ENCODE peak calls at places on chromosomes 11 and 22, in seven cellular contexts. F, R, D, I, O, K and L are unnamed samples.

GRCh38 chr11:65224939-65225283 is 36.9 kb upstream of the POLA2 start:
- DNase-seq in F (no peak), R (peak), D (peak), I (peak), O (peak), K (no peak), L (peak)

GRCh38 chr11:88695701-88696414 is 358.3 kb upstream of the CTSC start:
- DNase-seq in F (no peak), R (no peak), D (no peak), I (no peak), O (no peak), K (no peak), L (no peak)

GRCh38 chr22:45053571-45053970 is 43.8 kb upstream of the PHF21B start:
- DNase-seq in F (no peak), R (no peak), D (no peak), I (no peak), O (no peak), K (no peak), L (no peak)

GRCh38 chr22:43134553-43134952 is 8.6 kb downstream of the MCAT start:
- DNase-seq in F (no peak), R (no peak), D (no peak), I (no peak), O (no peak), K (no peak), L (no peak)

GRCh38 chr22:27476729-27477128 is 324.8 kb downstream of the MN1 start:
- DNase-seq in F (no peak), R (no peak), D (peak), I (no peak), O (no peak), K (no peak), L (peak)

GRCh38 chr11:6475936-6476335 is 2.2 kb upstream of the TRIM3 start:
- DNase-seq in F (no peak), R (no peak), D (no peak), I (no peak), O (no peak), K (no peak), L (peak)

GRCh38 chr11:61446211-61446651 is 16.3 kb downstream of the SDHAF2 start:
- DNase-seq in F (peak), R (peak), D (peak), I (peak), O (peak), K (peak), L (peak)

GRCh38 chr22:19495562-19496323 is 16.0 kb downstream of the CDC45 start:
- DNase-seq in F (no peak), R (peak), D (no peak), I (no peak), O (no peak), K (no peak), L (peak)

GRCh38 chr22:40043086-40043485 is 48.3 kb downstream of the FAM83F start:
- DNase-seq in F (no peak), R (peak), D (peak), I (no peak), O (no peak), K (no peak), L (peak)

GRCh38 chr11:17645190-17645970 is 74.0 kb upstream of the MYOD1 start:
- DNase-seq in F (peak), R (no peak), D (no peak), I (no peak), O (no peak), K (no peak), L (no peak)

GRCh38 chr11:115682101-115682500 is 177.9 kb upstream of the CADM1 start:
- DNase-seq in F (no peak), R (peak), D (no peak), I (no peak), O (no peak), K (no peak), L (no peak)

GRCh38 chr11:73866586-73866996 is 10.1 kb downstream of the COA4 start:
- DNase-seq in F (no peak), R (peak), D (no peak), I (no peak), O (peak), K (no peak), L (peak)

GRCh38 chr11:77278595-77279506 is 22.6 kb downstream of the GDPD4 start:
- DNase-seq in F (no peak), R (no peak), D (no peak), I (no peak), O (no peak), K (no peak), L (peak)

GRCh38 chr11:65366340-65366773 is 11.8 kb downstream of the TIGD3 start:
- DNase-seq in F (peak), R (peak), D (peak), I (no peak), O (no peak), K (peak), L (peak)

GRCh38 chr11:93564895-93565294 is 21.7 kb upstream of the SMCO4 start:
- DNase-seq in F (no peak), R (no peak), D (no peak), I (no peak), O (no peak), K (no peak), L (no peak)

GRCh38 chr22:40326905-40327735 is 19.2 kb upstream of the ADSL start:
- DNase-seq in F (no peak), R (peak), D (no peak), I (no peak), O (no peak), K (no peak), L (peak)

GRCh38 chr11:83051760-83052671 is 19.7 kb downstream of the RAB30 start:
- DNase-seq in F (no peak), R (peak), D (no peak), I (peak), O (peak), K (peak), L (peak)

GRCh38 chr11:65036931-65037330 is 4.1 kb upstream of the SAC3D1 start:
- DNase-seq in F (no peak), R (no peak), D (peak), I (peak), O (peak), K (peak), L (no peak)

GRCh38 chr11:121886005-121886739 is 229.8 kb downstream of the BLID start:
- DNase-seq in F (no peak), R (peak), D (no peak), I (peak), O (peak), K (no peak), L (peak)

GRCh38 chr11:13375798-13376197 is 87.2 kb downstream of the BTBD10 start:
- DNase-seq in F (no peak), R (peak), D (no peak), I (no peak), O (no peak), K (no peak), L (no peak)

GRCh38 chr11:7927635-7928034 is 3.4 kb downstream of the OR10A6 start:
- DNase-seq in F (no peak), R (peak), D (no peak), I (no peak), O (no peak), K (no peak), L (peak)

GRCh38 chr22:30931541-30932300 is 36.9 kb downstream of the MORC2 start:
- DNase-seq in F (no peak), R (no peak), D (no peak), I (no peak), O (no peak), K (no peak), L (no peak)

GRCh38 chr11:61814958-61815789 is 1.6 kb downstream of the FADS1 start:
- DNase-seq in F (peak), R (peak), D (peak), I (peak), O (peak), K (peak), L (peak)